ENCODE peak calls at places on chromosomes 13 and 19, in four cellular contexts. S, F, R and C are unnamed samples.

GRCh38 chr19:8304841-8305621 is 3.1 kb downstream of the CD320 start:
- DNase-seq in S (peak; percentile 94), F (peak; percentile 35), R (no peak), C (peak; percentile 80)

GRCh38 chr13:49214917-49215376 is 5.2 kb upstream of the MLNR start:
- DNase-seq in S (peak; percentile 72), F (no peak), R (no peak), C (no peak)

GRCh38 chr19:13190781-13191540 is 40.8 kb downstream of the IER2 start:
- DNase-seq in S (no peak), F (no peak), R (no peak), C (no peak)

GRCh38 chr13:112731667-112732616 is 42.1 kb downstream of the ATP11A start:
- DNase-seq in S (no peak), F (no peak), R (no peak), C (peak; percentile 80)

GRCh38 chr19:8208119-8208709 is 956 bp upstream of the CERS4 start:
- DNase-seq in S (peak; percentile 69), F (peak; percentile 87), R (no peak), C (peak; percentile 72)

GRCh38 chr19:39709026-39709872 is 5.0 kb downstream of the LGALS14 start:
- DNase-seq in S (no peak), F (peak; percentile 76), R (no peak), C (no peak)

GRCh38 chr19:50433201-50434180 is 799 bp downstream of the MYBPC2 start:
- DNase-seq in S (no peak), F (no peak), R (no peak), C (no peak)

GRCh38 chr13:73704587-73704986 is 429.6 kb downstream of the KLF12 start:
- DNase-seq in S (no peak), F (no peak), R (no peak), C (no peak)

GRCh38 chr19:20035935-20036334 is 3.4 kb downstream of the ZNF682 start:
- DNase-seq in S (no peak), F (no peak), R (no peak), C (no peak)

GRCh38 chr19:58021541-58022282 is 12.1 kb upstream of the ZSCAN1 start:
- DNase-seq in S (peak; percentile 98), F (peak; percentile 41), R (peak; percentile 6), C (peak; percentile 81)

GRCh38 chr19:29277107-29277506 is 64.2 kb upstream of the UQCRFS1 start:
- DNase-seq in S (peak; percentile 77), F (no peak), R (no peak), C (no peak)

GRCh38 chr13:73169971-73170370 is 111.2 kb downstream of the KLF5 start:
- DNase-seq in S (peak; percentile 49), F (no peak), R (no peak), C (no peak)

GRCh38 chr13:105220886-105221285 is 1314.6 kb downstream of the EFNB2 start:
- DNase-seq in S (no peak), F (no peak), R (no peak), C (no peak)

GRCh38 chr13:39210961-39211534 is 172.8 kb downstream of the NHLRC3 start:
- DNase-seq in S (peak; percentile 22), F (no peak), R (no peak), C (peak; percentile 48)

GRCh38 chr19:49415102-49415809 is 8.0 kb downstream of the PTH2 start:
- DNase-seq in S (no peak), F (no peak), R (no peak), C (peak; percentile 97)

GRCh38 chr13:48000559-48001126 is 430 bp downstream of the SUCLA2 start:
- DNase-seq in S (peak; percentile 50), F (no peak), R (peak; percentile 40), C (peak; percentile 53)

GRCh38 chr19:4149518-4150288 is 3.7 kb upstream of the CREB3L3 start:
- DNase-seq in S (no peak), F (no peak), R (no peak), C (peak; percentile 47)

GRCh38 chr19:4139614-4140236 is 13.7 kb upstream of the CREB3L3 start:
- DNase-seq in S (peak; percentile 83), F (peak; percentile 52), R (peak; percentile 63), C (peak; percentile 90)

GRCh38 chr19:4140237-4140711 is 13.2 kb upstream of the CREB3L3 start:
- DNase-seq in S (peak; percentile 94), F (peak; percentile 45), R (peak; percentile 51), C (peak; percentile 94)

DNA sequence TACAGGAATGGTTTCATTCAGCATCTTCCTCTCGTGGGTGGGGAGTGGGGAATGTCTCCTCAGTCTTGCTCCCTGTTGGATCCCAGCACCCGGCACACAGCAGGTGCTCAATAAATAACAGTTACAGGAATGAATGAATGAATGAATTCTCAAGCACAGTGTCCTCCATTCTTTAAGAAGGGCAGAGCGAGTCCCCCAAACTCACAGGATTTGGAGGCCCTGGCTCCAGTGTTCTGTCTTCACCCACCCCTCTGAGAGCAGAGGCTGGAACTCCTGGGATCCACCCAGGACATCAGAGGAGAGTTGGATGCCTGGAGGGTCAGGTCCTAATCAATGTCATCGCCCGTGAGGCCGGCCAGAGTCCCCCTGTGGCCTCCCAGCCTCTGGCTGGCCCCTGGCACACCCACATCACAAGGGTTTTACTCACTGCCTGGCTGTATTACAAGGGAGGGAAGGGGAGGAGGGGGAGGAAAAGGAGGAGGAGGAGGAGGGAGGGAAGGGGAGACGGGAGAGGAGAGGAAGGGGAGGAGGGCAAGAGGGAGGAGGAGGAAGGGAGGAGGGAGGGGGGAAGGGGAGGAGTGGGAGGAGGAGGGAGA is 8.7 kb upstream of the CREB3L3 start:
- DNase-seq in S (no peak), F (peak; percentile 67), R (no peak), C (peak; percentile 80)
- H3K27me3 ChIP-seq in S (no peaks in the 10 kb centered on the region), F (no peaks in the 10 kb centered on the region), R (no peaks in the 10 kb centered on the region), C (no peaks in the 10 kb centered on the region)

GRCh38 chr13:29884671-29885424 is 34.4 kb upstream of the UBL3 start:
- DNase-seq in S (peak; percentile 75), F (no peak), R (no peak), C (no peak)
- H3K27ac ChIP-seq in S (no peak overlapping the region), F (no peak overlapping the region), R (no peak overlapping the region), C (peak overlapping the region; percentile 49)

GRCh38 chr19:18475004-18475453 is 37.1 kb upstream of the ISYNA1 start:
- DNase-seq in S (no peak), F (no peak), R (no peak), C (peak; percentile 78)

GRCh38 chr19:18475762-18476331 is 37.9 kb upstream of the ISYNA1 start:
- DNase-seq in S (no peak), F (no peak), R (no peak), C (peak; percentile 25)

GRCh38 chr19:18473706-18474087 is 35.8 kb upstream of the ISYNA1 start:
- DNase-seq in S (no peak), F (no peak), R (no peak), C (peak; percentile 41)

GRCh38 chr19:18473003-18473705 is 35.2 kb upstream of the ISYNA1 start:
- DNase-seq in S (no peak), F (no peak), R (no peak), C (peak; percentile 59)

GRCh38 chr19:18474366-18474887 is 36.5 kb upstream of the ISYNA1 start:
- DNase-seq in S (no peak), F (no peak), R (no peak), C (peak; percentile 14)
- H4K20me1 ChIP-seq in S (peaks cover 4% of the 10 kb centered on the region), F (peaks cover 41% of the 10 kb centered on the region), R (no peaks in the 10 kb centered on the region), C (peaks cover 62% of the 10 kb centered on the region)

GRCh38 chr13:27907139-27907787 is 12.5 kb upstream of the PDX1 start:
- DNase-seq in S (no peak), F (no peak), R (no peak), C (no peak)
- H3K27me3 ChIP-seq in S (peaks cover 54% of the 10 kb centered on the region), F (peaks cover 34% of the 10 kb centered on the region), R (peaks cover 7% of the 10 kb centered on the region), C (no peaks in the 10 kb centered on the region)

GRCh38 chr13:99722931-99723330 is 221.7 kb downstream of the TM9SF2 start:
- DNase-seq in S (no peak), F (no peak), R (no peak), C (no peak)

GRCh38 chr13:99724633-99725517 is 223.6 kb downstream of the TM9SF2 start:
- DNase-seq in S (no peak), F (no peak), R (no peak), C (no peak)

GRCh38 chr13:99723847-99724246 is 222.6 kb downstream of the TM9SF2 start:
- DNase-seq in S (no peak), F (no peak), R (no peak), C (no peak)

GRCh38 chr13:99721606-99722384 is 220.5 kb downstream of the TM9SF2 start:
- DNase-seq in S (no peak), F (no peak), R (no peak), C (no peak)

DNA sequence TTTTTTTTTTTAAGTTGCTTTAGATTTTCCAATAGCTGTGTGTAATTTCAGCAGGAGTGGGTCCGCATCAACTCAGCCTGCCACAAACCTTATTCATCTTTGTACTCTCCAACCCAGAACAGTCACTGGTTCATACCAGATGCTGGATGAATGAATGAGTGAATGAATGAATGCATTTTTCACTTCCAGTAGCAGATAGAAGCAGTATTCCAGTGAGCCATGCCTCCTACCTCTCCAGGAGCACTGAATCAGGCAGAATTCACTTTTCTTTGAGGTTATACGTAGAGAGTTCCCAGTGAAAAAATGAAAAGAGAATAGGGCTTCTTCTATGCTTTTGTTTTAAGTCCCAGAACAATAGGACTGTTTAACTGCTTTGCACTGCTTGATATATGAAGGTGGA is 221.1 kb downstream of the TM9SF2 start:
- DNase-seq in S (no peak), F (no peak), R (no peak), C (no peak)
- H3K27ac ChIP-seq in S (peak overlapping the region; percentile 36), F (no peak overlapping the region), R (no peak overlapping the region), C (no peak overlapping the region)

GRCh38 chr19:662207-662961 is 630 bp downstream of the RNF126 start:
- DNase-seq in S (peak; percentile 70), F (peak; percentile 60), R (peak; percentile 36), C (peak; percentile 96)
- H4K20me1 ChIP-seq in S (peaks cover 31% of the 10 kb centered on the region), F (peaks cover 46% of the 10 kb centered on the region), R (no peaks in the 10 kb centered on the region), C (peaks cover 45% of the 10 kb centered on the region)

GRCh38 chr13:36432106-36432544 is at the start of gene CCNA1:
- DNase-seq in S (peak; percentile 97), F (no peak), R (no peak), C (no peak)
- H3K27me3 ChIP-seq in S (peaks cover 67% of the 10 kb centered on the region), F (no peaks in the 10 kb centered on the region), R (peaks cover 26% of the 10 kb centered on the region), C (peaks cover 45% of the 10 kb centered on the region)

GRCh38 chr19:54420383-54421168 is 5.3 kb downstream of the TTYH1 start:
- DNase-seq in S (peak; percentile 94), F (no peak), R (no peak), C (peak; percentile 88)
- H3K27ac ChIP-seq in S (peak overlapping the region; percentile 98), F (no peak overlapping the region), R (no peak overlapping the region), C (no peak overlapping the region)